ENCODE peak calls at places on chromosomes 6 and 20, in six cellular contexts. M, W, R, H, L and V are unnamed samples.
A peak's percentile ranks its signal among the peaks of the same experiment; 100 is the strongest.

GRCh38 chr6:167650730-167651129 is 176.0 kb upstream of the AFDN start:
- DNase-seq in R (no peak), W (no peak), M (no peak), L (no peak), H (no peak), V (no peak)

GRCh38 chr20:19995220-19995863 is 21.8 kb upstream of the NAA20 start:
- DNase-seq in R (no peak), L (no peak), W (peak; percentile 79), H (no peak), M (no peak), V (no peak)

GRCh38 chr6:20924911-20925543 is 390.8 kb downstream of the CDKAL1 start:
- DNase-seq in H (no peak), R (no peak), M (no peak), W (no peak), L (no peak), V (no peak)

GRCh38 chr6:169233181-169233580 is 20.5 kb downstream of the THBS2 start:
- DNase-seq in H (no peak), L (no peak), M (no peak), R (no peak), W (no peak), V (no peak)

GRCh38 chr20:50259705-50260479 is 69.3 kb downstream of the CEBPB start:
- DNase-seq in H (no peak), L (peak; percentile 59), M (no peak), W (no peak), R (no peak), V (no peak)

GRCh38 chr6:13814176-13814937 is at the start of gene MCUR1:
- DNase-seq in L (peak; percentile 96), R (peak; percentile 61), H (peak; percentile 71), W (peak; percentile 81), M (peak; percentile 84), V (peak; percentile 73)

GRCh38 chr6:43773050-43773956 is 3.3 kb downstream of the VEGFA start:
- DNase-seq in W (peak; percentile 52), R (peak; percentile 38), M (peak; percentile 37), H (peak; percentile 24), L (peak; percentile 74), V (peak; percentile 38)

GRCh38 chr20:15075586-15075985 is 738.2 kb upstream of the FLRT3 start:
- DNase-seq in L (no peak), H (no peak), W (no peak), R (no peak), M (no peak), V (no peak)

GRCh38 chr6:139433647-139434419 is 59.4 kb upstream of the CITED2 start:
- DNase-seq in R (no peak), L (no peak), M (no peak), H (no peak), W (no peak), V (no peak)

GRCh38 chr20:5463007-5463686 is 146.4 kb upstream of the PROKR2 start:
- DNase-seq in R (no peak), M (no peak), W (peak; percentile 5), L (no peak), H (no peak), V (no peak)

GRCh38 chr20:52434041-52434425 is 242.5 kb upstream of the ZFP64 start:
- DNase-seq in W (peak; percentile 9), L (no peak), M (no peak), R (no peak), H (no peak), V (no peak)

GRCh38 chr6:40894962-40895799 is 143.8 kb downstream of the UNC5CL start:
- DNase-seq in W (peak; percentile 47), R (no peak), H (no peak), L (peak; percentile 85), M (peak; percentile 60), V (no peak)

GRCh38 chr6:25511386-25511785 is 140.6 kb upstream of the SCGN start:
- DNase-seq in H (no peak), R (no peak), W (no peak), L (no peak), M (no peak), V (no peak)

GRCh38 chr6:20652276-20652675 is 118.0 kb downstream of the CDKAL1 start:
- DNase-seq in L (no peak), M (no peak), R (no peak), W (no peak), H (no peak), V (no peak)

GRCh38 chr6:147204060-147204785 is at the start of gene STXBP5:
- DNase-seq in L (peak; percentile 83), H (peak; percentile 12), R (peak; percentile 8), M (peak; percentile 59), W (peak; percentile 51), V (peak; percentile 7)

GRCh38 chr6:97129111-97129510 is 153.9 kb downstream of the MMS22L start:
- DNase-seq in W (peak; percentile 55), L (no peak), M (no peak), R (no peak), H (no peak), V (no peak)

GRCh38 chr20:48657426-48658197 is 170.2 kb downstream of the PREX1 start:
- DNase-seq in L (no peak), R (peak; percentile 42), W (peak; percentile 86), H (peak; percentile 46), M (peak; percentile 62), V (peak; percentile 36)